ENCODE peak calls at places on chromosomes 3 and 15, in nine cellular contexts. R, N, B, A, Q, M, L, I and J are unnamed samples.

GRCh38 chr3:145190138-145190537 is 970.8 kb downstream of the PLOD2 start:
- DNase-seq in R (no peak), N (no peak), B (no peak), A (no peak), Q (no peak), M (no peak), L (no peak), I (no peak), J (no peak)

GRCh38 chr3:71380096-71380495 is 203.4 kb downstream of the FOXP1 start:
- DNase-seq in R (no peak), N (peak), B (no peak), A (no peak), Q (no peak), M (peak), L (no peak), I (no peak), J (peak)

GRCh38 chr15:98616397-98616796 is 31.9 kb upstream of the IGF1R start:
- DNase-seq in R (no peak), N (no peak), B (no peak), A (no peak), Q (no peak), M (no peak), L (no peak), I (no peak), J (no peak)

GRCh38 chr3:134313839-134314587 is 60.2 kb downstream of the AMOTL2 start:
- DNase-seq in R (no peak), N (peak), B (no peak), A (no peak), Q (no peak), M (no peak), L (no peak), I (peak), J (no peak)

GRCh38 chr3:146682176-146682575 is 77.0 kb upstream of the PLSCR5 start:
- DNase-seq in R (no peak), N (no peak), B (no peak), A (no peak), Q (no peak), M (peak), L (no peak), I (peak), J (no peak)

GRCh38 chr15:100033140-100033857 is 300.1 kb upstream of the LYSMD4 start:
- DNase-seq in R (no peak), N (peak), B (no peak), A (peak), Q (no peak), M (peak), L (no peak), I (peak), J (peak)

GRCh38 chr3:129490273-129490675 is 38.2 kb upstream of the RHO start:
- DNase-seq in R (peak), N (peak), B (peak), A (peak), Q (peak), M (peak), L (peak), I (peak), J (peak)

GRCh38 chr3:76203578-76203977 is 418.2 kb upstream of the ZNF717 start:
- DNase-seq in R (no peak), N (no peak), B (no peak), A (no peak), Q (no peak), M (no peak), L (no peak), I (no peak), J (peak)

GRCh38 chr3:182104811-182105316 is 393.1 kb downstream of the SOX2 start:
- DNase-seq in R (no peak), N (no peak), B (no peak), A (no peak), Q (no peak), M (no peak), L (no peak), I (no peak), J (no peak)

GRCh38 chr15:71575474-71576045 is 234.8 kb upstream of the NR2E3 start:
- DNase-seq in R (peak), N (peak), B (no peak), A (no peak), Q (no peak), M (peak), L (peak), I (peak), J (peak)

GRCh38 chr15:41940441-41940857 is 31.9 kb downstream of the EHD4 start:
- DNase-seq in R (peak), N (peak), B (no peak), A (no peak), Q (no peak), M (peak), L (no peak), I (peak), J (peak)

GRCh38 chr15:74571191-74571590 is 30.2 kb downstream of the ARID3B start:
- DNase-seq in R (no peak), N (no peak), B (no peak), A (no peak), Q (no peak), M (no peak), L (no peak), I (no peak), J (no peak)

GRCh38 chr3:56923546-56924224 is 121.9 kb upstream of the ARHGEF3 start:
- DNase-seq in R (peak), N (peak), B (no peak), A (no peak), Q (no peak), M (peak), L (peak), I (peak), J (peak)

GRCh38 chr15:72229076-72229946 is 1.7 kb downstream of the PKM start:
- DNase-seq in R (no peak), N (peak), B (peak), A (no peak), Q (no peak), M (no peak), L (peak), I (peak), J (peak)

GRCh38 chr15:39621961-39622360 is 41.1 kb downstream of the THBS1 start:
- DNase-seq in R (no peak), N (no peak), B (no peak), A (no peak), Q (no peak), M (no peak), L (no peak), I (no peak), J (no peak)

GRCh38 chr15:69939513-69940440 is 157.9 kb downstream of the TLE3 start:
- DNase-seq in R (no peak), N (no peak), B (peak), A (no peak), Q (peak), M (no peak), L (no peak), I (no peak), J (no peak)

GRCh38 chr3:73143821-73144237 is 82.4 kb downstream of the EBLN2 start:
- DNase-seq in R (no peak), N (peak), B (peak), A (peak), Q (no peak), M (peak), L (no peak), I (no peak), J (no peak)

GRCh38 chr15:40594429-40594836 is 384 bp downstream of the KNL1 start:
- DNase-seq in R (peak), N (peak), B (peak), A (no peak), Q (peak), M (peak), L (peak), I (peak), J (peak)

GRCh38 chr3:73070675-73071575 is 9.5 kb downstream of the EBLN2 start:
- DNase-seq in R (no peak), N (peak), B (no peak), A (peak), Q (no peak), M (peak), L (no peak), I (peak), J (no peak)

GRCh38 chr3:48400824-48401433 is 28.9 kb downstream of the FBXW12 start:
- DNase-seq in R (peak), N (peak), B (peak), A (peak), Q (no peak), M (peak), L (peak), I (peak), J (peak)

GRCh38 chr15:53351373-53351772 is 408.1 kb downstream of the WDR72 start:
- DNase-seq in R (no peak), N (no peak), B (no peak), A (no peak), Q (no peak), M (no peak), L (no peak), I (no peak), J (no peak)

GRCh38 chr3:155946178-155946577 is 75.7 kb downstream of the GMPS start:
- DNase-seq in R (peak), N (peak), B (no peak), A (peak), Q (no peak), M (peak), L (no peak), I (peak), J (peak)

GRCh38 chr3:146125946-146126345 is 35.0 kb downstream of the PLOD2 start:
- DNase-seq in R (peak), N (peak), B (no peak), A (peak), Q (no peak), M (peak), L (no peak), I (peak), J (peak)

DNA sequence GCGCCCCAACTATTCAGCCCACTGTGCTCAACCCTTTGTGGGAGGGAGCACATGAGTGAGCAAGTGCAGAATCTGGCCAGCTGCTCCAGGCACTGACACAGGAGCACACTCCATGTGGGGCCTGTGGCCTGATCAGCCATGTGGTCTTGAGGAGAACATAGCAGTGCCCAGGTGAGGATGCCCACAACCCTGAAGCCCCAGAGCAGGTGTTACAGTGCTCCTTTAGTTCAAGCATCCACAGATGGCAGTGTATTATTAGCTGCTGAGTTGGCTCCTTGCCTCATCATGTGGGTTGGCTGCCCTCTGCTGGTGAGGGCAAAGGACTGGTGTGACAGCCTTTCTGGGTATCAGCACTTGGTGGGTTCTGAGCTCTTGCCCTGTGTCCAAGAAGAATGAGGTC is 1588.2 kb downstream of the SI start:
- DNase-seq in R (no peak), N (peak), B (peak), A (no peak), Q (peak), M (peak), L (peak), I (peak), J (peak)
- TF ChIP-seq CTCF in R (peak), N (peak), B (peak), A (peak), Q (peak), M (peak), L (peak), I (peak), J (peak)

GRCh38 chr3:127373701-127374625 is 86.1 kb upstream of the PRR20G start:
- DNase-seq in R (no peak), N (peak), B (peak), A (no peak), Q (peak), M (no peak), L (peak), I (peak), J (peak)
- TF ChIP-seq CTCF in R (peak), N (peak), B (peak), A (peak), Q (peak), M (peak), L (peak), I (peak), J (peak)

DNA sequence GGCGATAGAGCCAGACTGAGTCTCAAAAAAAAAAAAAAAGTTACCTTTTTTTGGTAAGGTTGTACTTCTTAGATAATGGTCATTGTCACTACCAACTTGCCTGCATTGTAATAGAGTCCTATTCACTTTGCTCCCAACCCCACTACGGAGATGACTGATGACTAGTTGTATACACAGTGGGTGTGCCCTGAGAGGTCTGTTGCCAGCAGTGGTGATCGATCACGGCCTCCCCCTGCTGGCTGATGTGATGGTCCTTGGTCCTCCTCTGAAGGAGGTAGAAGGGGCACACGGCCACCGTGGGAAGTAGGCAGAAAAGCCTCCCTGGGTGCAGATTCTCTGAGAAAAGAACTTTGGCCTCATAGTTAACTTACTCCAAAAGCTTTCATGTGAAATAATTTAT is 10.7 kb downstream of the GCNT3 start:
- DNase-seq in R (peak), N (peak), B (peak), A (no peak), Q (peak), M (peak), L (peak), I (peak), J (peak)
- TF ChIP-seq CTCF in R (peak), N (peak), B (peak), A (peak), Q (peak), M (peak), L (peak), I (peak), J (peak)

GRCh38 chr3:13281657-13282527 is 138.2 kb downstream of the NUP210 start:
- DNase-seq in R (no peak), N (no peak), B (peak), A (no peak), Q (no peak), M (no peak), L (no peak), I (no peak), J (no peak)

GRCh38 chr3:13285007-13285567 is 135.0 kb downstream of the NUP210 start:
- DNase-seq in R (no peak), N (no peak), B (no peak), A (no peak), Q (no peak), M (no peak), L (no peak), I (no peak), J (no peak)

GRCh38 chr3:13282528-13282985 is 137.6 kb downstream of the NUP210 start:
- DNase-seq in R (no peak), N (no peak), B (peak), A (no peak), Q (no peak), M (no peak), L (no peak), I (no peak), J (no peak)

GRCh38 chr3:13283877-13284264 is 136.3 kb downstream of the NUP210 start:
- DNase-seq in R (no peak), N (no peak), B (no peak), A (no peak), Q (no peak), M (no peak), L (no peak), I (no peak), J (no peak)

DNA sequence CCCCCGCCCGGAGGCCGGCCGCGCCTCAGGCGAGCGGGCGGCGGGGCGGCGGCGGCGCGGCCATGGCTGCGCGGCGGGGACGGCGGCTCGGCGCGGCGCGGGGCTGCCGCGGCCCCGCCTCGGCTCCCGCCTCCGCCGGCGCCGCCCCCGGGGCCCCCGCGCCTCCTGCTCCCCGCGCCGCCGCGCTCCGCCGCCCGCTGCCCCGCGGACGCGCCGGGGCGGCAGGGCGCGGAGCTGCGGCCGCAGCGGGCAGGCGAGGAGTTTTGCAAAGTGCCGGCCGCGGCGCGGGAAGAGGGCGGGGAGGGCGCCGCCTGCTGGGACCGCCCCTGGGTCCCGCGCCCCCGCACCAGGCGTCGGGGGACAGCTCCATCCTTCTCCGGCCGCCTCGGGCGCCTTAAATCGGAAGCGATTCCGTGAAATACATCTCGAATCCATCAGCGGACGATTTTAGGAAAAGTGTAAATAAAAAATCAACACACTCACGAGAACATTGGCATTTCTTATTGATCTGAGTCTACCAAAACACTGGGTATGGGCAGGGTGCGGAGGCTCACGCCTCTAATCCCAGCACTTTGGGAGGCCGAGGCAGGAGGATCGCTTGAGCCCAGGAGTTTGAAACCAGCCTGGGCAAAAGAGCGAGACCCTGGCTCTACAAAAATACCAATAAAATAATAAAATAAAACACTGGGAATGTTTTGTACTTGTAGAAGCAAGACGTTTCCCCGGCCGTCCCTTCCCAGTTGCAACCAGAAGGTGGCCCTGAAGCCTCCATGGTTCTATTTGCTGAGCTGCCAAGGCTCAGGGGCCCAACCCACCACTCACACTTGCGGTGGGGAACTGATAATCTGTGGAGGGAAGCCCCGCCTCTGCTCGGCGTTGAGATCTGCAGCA is 136.9 kb downstream of the NUP210 start:
- DNase-seq in R (no peak), N (no peak), B (peak), A (no peak), Q (no peak), M (no peak), L (no peak), I (no peak), J (no peak)
- TF ChIP-seq CTCF in R (peak), N (no peak), B (no peak), A (no peak), Q (peak), M (peak), L (no peak), I (no peak), J (no peak)

GRCh38 chr3:27134165-27134796 is 234.9 kb downstream of the NEK10 start:
- DNase-seq in R (peak), N (peak), B (peak), A (peak), Q (peak), M (peak), L (peak), I (peak), J (peak)
- TF ChIP-seq CTCF in R (peak), N (peak), B (peak), A (peak), Q (peak), M (peak), L (peak), I (peak), J (peak)

GRCh38 chr3:188205992-188206416 is 52.0 kb downstream of the LPP start:
- DNase-seq in R (no peak), N (no peak), B (no peak), A (no peak), Q (no peak), M (no peak), L (peak), I (no peak), J (no peak)
- TF ChIP-seq CTCF in R (peak), N (no peak), B (no peak), A (peak), Q (peak), M (peak), L (peak), I (peak), J (no peak)